ENCODE peak calls at places on chromosomes 4 and X, in seven cellular contexts. T is PC-3; V is naive thymus-derived CD4-positive, alpha-beta T cell; R is mesendoderm; W is uterus; B is GM12878; C is lower lobe of right lung. S is an unnamed sample. For H3K27me3, the result is how much of the 10 kb centered on the place peaks cover.

GRCh38 chr4:16483540-16483939 is 257.3 kb upstream of the TAPT1 start:
- DNase-seq in V (no peak), R (no peak), W (no peak), B (no peak), C (no peak), T (no peak), S (no peak)

GRCh38 chr4:152807294-152807829 is 27.6 kb downstream of the ARFIP1 start:
- DNase-seq in W (no peak), V (no peak), C (no peak), R (no peak), B (peak), T (peak), S (no peak)

GRCh38 chrX:1493317-1493856 is 40.7 kb upstream of the ASMTL start:
- DNase-seq in W (no peak), R (no peak), C (no peak), B (no peak), V (no peak), T (no peak), S (no peak)

GRCh38 chrX:37961118-37961517 is 45.2 kb upstream of the SYTL5 start:
- DNase-seq in R (no peak), V (no peak), T (no peak), B (no peak), C (no peak), W (no peak), S (no peak)

GRCh38 chr4:51880016-51880915 is 37.3 kb downstream of the DCUN1D4 start:
- DNase-seq in T (no peak), V (no peak), B (no peak), W (no peak), R (no peak), C (no peak), S (no peak)

GRCh38 chr4:47528651-47529050 is 43.6 kb downstream of the ATP10D start:
- DNase-seq in T (no peak), W (no peak), V (no peak), C (no peak), B (no peak), R (no peak), S (no peak)

GRCh38 chrX:97474933-97475332 is 591.2 kb downstream of the RPA4 start:
- DNase-seq in R (no peak), V (no peak), C (no peak), B (no peak), T (no peak), W (no peak), S (no peak)

GRCh38 chr4:16077786-16078185 is 6.0 kb downstream of the PROM1 start:
- DNase-seq in C (no peak), V (no peak), T (no peak), W (no peak), R (no peak), B (no peak), S (no peak)

GRCh38 chr4:74376888-74377483 is 12.0 kb downstream of the EREG start:
- DNase-seq in R (peak), V (peak), W (no peak), B (no peak), C (no peak), T (peak), S (no peak)

DNA sequence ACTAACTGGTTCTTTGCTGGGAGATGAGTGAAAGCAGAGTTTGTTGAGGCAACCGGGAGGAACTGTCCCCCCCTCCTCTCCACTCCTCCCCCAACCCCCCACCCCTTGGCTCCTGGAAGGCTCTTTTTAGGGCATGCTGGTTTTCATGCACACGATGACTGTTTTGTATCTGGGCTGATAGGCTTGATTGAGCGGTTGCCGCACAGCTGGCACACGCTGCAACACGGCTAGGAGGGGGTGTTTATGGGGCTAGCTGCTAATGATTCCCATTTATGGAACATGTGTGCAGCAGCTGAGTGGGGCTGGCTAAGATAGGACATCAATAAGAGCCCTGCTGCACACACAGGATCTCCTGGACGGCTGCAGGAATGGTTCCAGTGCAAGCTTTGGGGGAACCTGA is 137.3 kb downstream of the SMIM20 start:
- DNase-seq in T (no peak), V (no peak), C (no peak), W (peak), B (no peak), R (no peak), S (no peak)
- H3K27me3 ChIP-seq in T (under half), V (under half), C (under half), W (under half), B (under half), R (under half), S (under half)

GRCh38 chr4:183255487-183255886 is 64.6 kb downstream of the CLDN22 start:
- DNase-seq in B (no peak), V (no peak), C (no peak), R (no peak), W (no peak), T (peak), S (no peak)
- H3K27me3 ChIP-seq in B (under half), V (under half), C (under half), R (under half), W (under half), T (under half), S (under half)

DNA sequence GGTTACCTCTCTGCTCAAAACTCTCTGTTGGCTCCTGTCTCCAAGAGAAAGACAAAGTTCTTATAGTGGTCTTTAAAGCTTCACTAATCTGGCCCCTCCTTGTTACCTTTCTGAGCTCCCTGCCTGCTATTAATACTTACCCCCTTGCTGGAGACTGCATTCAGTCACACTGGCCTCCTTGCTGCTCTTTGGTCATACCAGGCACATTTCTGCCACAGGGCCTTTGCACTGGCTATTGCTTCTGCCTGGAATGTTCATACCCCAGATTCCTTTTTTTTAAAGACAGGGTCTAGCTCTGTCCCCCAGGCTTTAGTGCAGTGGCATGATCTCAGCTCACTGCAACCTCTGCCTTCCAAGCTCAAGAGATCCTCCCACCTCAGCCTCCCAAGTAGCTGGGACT is 15.9 kb upstream of the RAB9A start:
- DNase-seq in V (no peak), R (no peak), T (no peak), W (no peak), B (no peak), C (no peak), S (no peak)
- H3K27me3 ChIP-seq in V (under half), R (under half), T (under half), W (under half), B (under half), C (under half), S (under half)

DNA sequence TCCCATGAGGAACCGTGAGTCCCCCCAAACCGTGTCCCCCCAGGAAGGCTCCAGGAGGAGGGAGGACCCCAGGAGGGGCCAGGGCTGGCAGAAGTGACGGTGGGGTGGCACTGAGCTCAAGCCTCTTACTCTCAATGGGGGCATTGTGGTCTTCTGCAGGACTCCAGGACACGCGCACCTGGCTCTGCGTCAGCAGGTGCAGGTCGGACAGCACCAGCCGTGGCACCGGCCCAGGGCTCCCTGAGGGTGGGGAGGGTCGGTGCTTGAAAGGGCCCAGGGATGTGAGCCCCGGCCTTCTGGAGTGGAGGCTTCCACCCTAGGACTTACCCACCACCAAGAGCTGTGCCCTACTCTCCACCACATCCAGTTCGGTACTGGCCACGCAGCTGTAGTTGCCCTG is 18.3 kb downstream of the L1CAM start:
- DNase-seq in V (no peak), B (no peak), W (no peak), R (no peak), C (no peak), T (no peak), S (no peak)
- H3K27me3 ChIP-seq in V (under half), B (under half), W (under half), R (under half), C (under half), T (under half), S (under half)